ENCODE peak calls at places on chromosome 13, in nine cellular contexts. T is ascending aorta, C is BJ, N is fibroblast of pulmonary artery, A is mammary epithelial cell, S is astrocyte of the cerebellum, B is HFF-Myc, O is AG04450, J is dorsolateral prefrontal cortex. X is an unnamed sample.

GRCh38 chr13:102020611-102021216 is 381.1 kb downstream of the FGF14 start:
- DNase-seq in T (no peak), C (no peak), N (no peak), A (peak; percentile 78), S (peak; percentile 76), B (no peak), O (no peak), J (no peak), X (no peak)

GRCh38 chr13:97567510-97568243 is 133.7 kb downstream of the RAP2A start:
- DNase-seq in T (no peak), C (no peak), N (peak; percentile 74), A (peak; percentile 61), S (no peak), B (no peak), O (no peak), J (peak; percentile 5), X (peak; percentile 42)

GRCh38 chr13:58843567-58843966 is 1212.0 kb downstream of the PCDH17 start:
- DNase-seq in T (no peak), C (no peak), N (no peak), A (no peak), S (no peak), B (no peak), O (no peak), J (no peak), X (no peak)

GRCh38 chr13:48712141-48712540 is 58.4 kb downstream of the CYSLTR2 start:
- DNase-seq in T (no peak), C (no peak), N (no peak), A (no peak), S (no peak), B (no peak), O (no peak), J (no peak), X (no peak)

GRCh38 chr13:33060815-33061214 is 44.6 kb downstream of the KL start:
- DNase-seq in T (no peak), C (no peak), N (no peak), A (no peak), S (no peak), B (no peak), O (no peak), J (no peak), X (no peak)

GRCh38 chr13:101521371-101521770 is 68.9 kb downstream of the ITGBL1 start:
- DNase-seq in T (no peak), C (no peak), N (no peak), A (no peak), S (no peak), B (no peak), O (no peak), J (no peak), X (no peak)

GRCh38 chr13:66657165-66657895 is 572.8 kb downstream of the PCDH9 start:
- DNase-seq in T (no peak), C (peak; percentile 94), N (peak; percentile 99), A (peak; percentile 97), S (peak; percentile 97), B (peak; percentile 93), O (peak; percentile 91), J (peak; percentile 37), X (no peak)

GRCh38 chr13:84917252-84917878 is 881.9 kb downstream of the SLITRK6 start:
- DNase-seq in T (no peak), C (peak; percentile 4), N (peak; percentile 54), A (peak; percentile 4), S (peak; percentile 4), B (peak; percentile 6), O (no peak), J (no peak), X (no peak)

GRCh38 chr13:106532111-106532929 is 3.1 kb downstream of the EFNB2 start:
- DNase-seq in T (no peak), C (no peak), N (peak; percentile 38), A (peak; percentile 37), S (no peak), B (no peak), O (no peak), J (peak; percentile 49), X (no peak)

GRCh38 chr13:81406639-81407292 is 1065.8 kb upstream of the SPRY2 start:
- DNase-seq in T (no peak), C (no peak), N (no peak), A (no peak), S (no peak), B (no peak), O (no peak), J (no peak), X (no peak)

GRCh38 chr13:52851153-52851962 is 2.9 kb upstream of the PCDH8 start:
- DNase-seq in T (no peak), C (no peak), N (peak; percentile 19), A (no peak), S (no peak), B (no peak), O (no peak), J (no peak), X (peak; percentile 85)

GRCh38 chr13:50370303-50370950 is 355.2 kb downstream of the KCNRG start:
- DNase-seq in T (no peak), C (no peak), N (no peak), A (no peak), S (no peak), B (no peak), O (no peak), J (no peak), X (peak; percentile 53)

GRCh38 chr13:66469745-66470144 is 760.4 kb downstream of the PCDH9 start:
- DNase-seq in T (no peak), C (no peak), N (no peak), A (no peak), S (no peak), B (no peak), O (no peak), J (no peak), X (no peak)

GRCh38 chr13:28819046-28819747 is 942 bp upstream of the MTUS2 start:
- DNase-seq in T (no peak), C (no peak), N (peak; percentile 35), A (peak; percentile 26), S (no peak), B (no peak), O (no peak), J (peak; percentile 38), X (no peak)

GRCh38 chr13:28820099-28821051 is at the start of gene MTUS2:
- DNase-seq in T (no peak), C (no peak), N (no peak), A (peak; percentile 18), S (no peak), B (no peak), O (no peak), J (peak; percentile 42), X (no peak)

GRCh38 chr13:28817204-28817603 is 2.9 kb upstream of the MTUS2 start:
- DNase-seq in T (no peak), C (no peak), N (no peak), A (no peak), S (no peak), B (no peak), O (no peak), J (no peak), X (no peak)

GRCh38 chr13:28822161-28822560 is 2.0 kb downstream of the MTUS2 start:
- DNase-seq in T (no peak), C (no peak), N (no peak), A (no peak), S (no peak), B (no peak), O (no peak), J (no peak), X (no peak)

DNA sequence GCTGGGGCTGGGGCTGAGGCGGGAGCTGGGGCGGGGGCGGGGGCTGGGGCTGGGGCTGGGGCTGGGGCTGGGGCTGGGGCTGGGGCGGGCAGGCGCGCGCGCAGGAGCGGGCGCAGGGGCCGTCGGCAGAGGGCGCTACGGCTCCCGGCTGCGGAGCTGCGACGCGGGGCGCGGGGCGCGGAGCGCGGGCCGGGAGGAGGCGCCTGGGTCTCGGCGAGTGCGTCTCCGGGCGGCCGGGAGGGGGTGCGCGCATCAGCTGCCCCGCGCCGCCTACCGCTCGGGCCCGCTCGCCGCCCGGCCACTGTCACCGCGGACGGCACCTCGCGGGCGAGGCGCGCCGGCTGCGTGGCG is 416 bp upstream of the MTUS2 start:
- DNase-seq in T (no peak), C (no peak), N (peak; percentile 45), A (no peak), S (no peak), B (no peak), O (no peak), J (peak; percentile 36), X (no peak)
- H3K4me3 ChIP-seq in T (peak overlapping the region; percentile 63), C (no peak overlapping the region), N (peak overlapping the region; percentile 24), A (no peak overlapping the region), S (peak overlapping the region; percentile 28), B (no peak overlapping the region), O (peak overlapping the region; percentile 20), J (no peak overlapping the region), X (peak overlapping the region; percentile 21)

DNA sequence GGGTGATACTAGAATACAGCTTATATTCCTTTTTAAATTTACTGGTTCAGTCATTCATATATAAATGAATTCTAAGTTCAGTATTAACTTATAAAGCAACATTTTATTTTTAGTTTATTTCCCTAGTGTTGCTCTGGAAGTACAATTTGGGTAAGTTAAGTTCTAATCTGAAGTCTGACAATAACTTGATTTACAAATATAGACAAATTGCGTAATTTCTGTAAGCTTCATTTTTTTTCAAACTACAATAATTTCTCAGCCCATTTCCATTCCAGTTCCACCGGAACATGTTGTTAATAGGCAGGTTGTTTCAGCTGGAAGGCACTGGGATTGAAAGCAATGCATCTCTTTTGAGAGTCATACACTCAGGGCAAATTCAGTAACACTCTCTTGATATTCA is 2000.7 kb downstream of the OLFM4 start:
- DNase-seq in T (no peak), C (no peak), N (no peak), A (no peak), S (no peak), B (no peak), O (no peak), J (no peak), X (no peak)
- TF ChIP-seq CTCF in T (no peak), C (no peak), N (no peak), A (no peak), S (no peak), B (no peak), O (no peak), J (no peak), X (no peak)

GRCh38 chr13:95456837-95457236 is 95.7 kb upstream of the CLDN10 start:
- DNase-seq in T (no peak), C (no peak), N (no peak), A (no peak), S (no peak), B (no peak), O (no peak), J (no peak), X (no peak)
- H3K4me3 ChIP-seq in T (no peak overlapping the region), C (no peak overlapping the region), N (no peak overlapping the region), A (no peak overlapping the region), S (no peak overlapping the region), B (no peak overlapping the region), O (no peak overlapping the region), J (no peak overlapping the region), X (peak overlapping the region; percentile 2)

GRCh38 chr13:20519887-20520286 is 5.8 kb downstream of the CRYL1 start:
- DNase-seq in T (no peak), C (no peak), N (no peak), A (no peak), S (no peak), B (peak; percentile 21), O (no peak), J (no peak), X (no peak)

GRCh38 chr13:20514866-20515265 is 10.8 kb downstream of the CRYL1 start:
- DNase-seq in T (no peak), C (no peak), N (no peak), A (no peak), S (no peak), B (no peak), O (no peak), J (no peak), X (no peak)

GRCh38 chr13:20521388-20521787 is 4.3 kb downstream of the CRYL1 start:
- DNase-seq in T (no peak), C (no peak), N (no peak), A (no peak), S (no peak), B (no peak), O (no peak), J (no peak), X (no peak)

GRCh38 chr13:20518652-20519051 is 7.0 kb downstream of the CRYL1 start:
- DNase-seq in T (no peak), C (no peak), N (no peak), A (no peak), S (no peak), B (no peak), O (no peak), J (no peak), X (no peak)
- TF ChIP-seq CTCF in T (no peak), C (no peak), N (no peak), A (no peak), S (no peak), B (no peak), O (no peak), J (no peak), X (no peak)